ENCODE peak calls at places on chromosomes 7 and 10, in nine cellular contexts. C, I, S, H, F, E, X, K and P are unnamed samples. For H3K27me3, the result is how much of the 10 kb centered on the place peaks cover.

GRCh38 chr10:132592790-132593788 is 55.5 kb downstream of the INPP5A start:
- DNase-seq in C (no peak), I (no peak), F (no peak), X (no peak), S (no peak), E (no peak), K (peak), H (peak), P (no peak)

GRCh38 chr7:46153951-46154787 is 233.1 kb upstream of the IGFBP3 start:
- DNase-seq in C (no peak), E (peak), S (no peak), I (no peak), F (no peak), X (no peak), K (no peak), H (no peak), P (no peak)

GRCh38 chr7:144069511-144069910 is at the start of gene OR2A25:
- DNase-seq in F (no peak), K (no peak), X (no peak), I (no peak), S (no peak), E (no peak), H (no peak), C (no peak), P (no peak)

GRCh38 chr10:79057481-79058275 is 11.1 kb upstream of the ZMIZ1 start:
- DNase-seq in X (no peak), E (peak), I (no peak), F (no peak), S (peak), K (peak), C (no peak), H (no peak), P (peak)

GRCh38 chr7:1142051-1142635 is 17.9 kb downstream of the ZFAND2A start:
- DNase-seq in H (no peak), C (no peak), F (no peak), I (no peak), E (no peak), K (no peak), X (no peak), S (no peak), P (no peak)

GRCh38 chr7:39096220-39096619 is 118.5 kb downstream of the POU6F2 start:
- DNase-seq in F (no peak), S (no peak), E (no peak), X (no peak), K (no peak), C (no peak), I (no peak), H (no peak), P (no peak)

GRCh38 chr7:1425292-1426136 is 33.8 kb downstream of the MICALL2 start:
- DNase-seq in I (no peak), F (no peak), E (no peak), K (no peak), S (no peak), H (no peak), X (no peak), C (no peak), P (no peak)

GRCh38 chr7:21426286-21426957 is 1.5 kb upstream of the SP4 start:
- DNase-seq in F (no peak), I (no peak), E (peak), S (no peak), C (no peak), X (peak), H (no peak), K (no peak), P (no peak)

GRCh38 chr10:126226205-126226604 is 162.1 kb downstream of the ADAM12 start:
- DNase-seq in K (no peak), I (no peak), S (no peak), E (no peak), H (no peak), X (no peak), C (no peak), F (no peak), P (no peak)

GRCh38 chr10:16789765-16790164 is 27.5 kb downstream of the RSU1 start:
- DNase-seq in S (no peak), C (no peak), H (no peak), E (no peak), F (no peak), K (no peak), X (no peak), I (no peak), P (no peak)

GRCh38 chr7:3922175-3922635 is 621.2 kb downstream of the SDK1 start:
- DNase-seq in F (peak), H (peak), C (peak), X (peak), E (peak), I (peak), K (no peak), S (no peak), P (no peak)

DNA sequence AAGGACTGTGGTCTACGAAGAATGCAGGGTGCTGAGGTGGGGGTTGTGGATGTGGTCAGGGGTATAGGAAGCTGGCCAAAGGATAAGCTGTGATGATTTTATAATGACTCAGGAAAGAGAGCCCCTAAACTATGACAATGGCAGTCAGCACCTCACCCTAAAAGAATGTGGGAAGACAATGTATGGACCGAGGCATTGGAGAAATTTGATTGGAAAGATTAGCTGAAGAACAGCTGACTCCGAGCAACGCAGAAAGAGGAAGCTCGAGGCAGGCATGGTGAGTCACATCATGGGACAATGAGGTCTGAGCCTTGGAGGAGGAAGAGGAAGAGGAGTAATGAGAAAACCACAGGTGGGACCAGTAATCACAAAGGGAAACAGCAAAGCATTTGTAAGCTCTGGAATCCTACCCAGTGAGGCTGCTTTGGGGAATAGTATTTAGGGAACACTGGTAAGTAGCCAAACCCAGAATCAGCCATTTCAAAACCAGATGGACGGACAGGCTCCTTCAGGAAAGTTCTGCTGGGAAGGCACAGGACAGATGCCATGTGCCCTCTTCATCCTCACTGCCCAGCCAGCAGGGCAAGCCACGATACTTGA is 295.4 kb downstream of the PRPF18 start:
- DNase-seq in K (no peak), H (peak), F (peak), I (peak), S (peak), X (peak), E (peak), C (peak), P (no peak)
- H3K27me3 ChIP-seq in K (under half), H (under half), F (under half), I (under half), S (under half), X (under half), E (under half), C (under half), P (under half)

GRCh38 chr10:123571978-123572377 is 94.2 kb upstream of the GPR26 start:
- DNase-seq in S (no peak), X (no peak), F (no peak), I (no peak), K (no peak), H (no peak), E (no peak), C (no peak), P (no peak)

GRCh38 chr10:123573236-123574147 is 92.7 kb upstream of the GPR26 start:
- DNase-seq in X (no peak), I (peak), C (peak), H (peak), K (peak), E (peak), F (peak), S (peak), P (peak)

GRCh38 chr10:123570898-123571515 is 95.1 kb upstream of the GPR26 start:
- DNase-seq in E (no peak), F (no peak), C (no peak), K (no peak), S (no peak), I (no peak), H (no peak), X (no peak), P (peak)

GRCh38 chr10:123576706-123577105 is 89.4 kb upstream of the GPR26 start:
- DNase-seq in S (no peak), K (no peak), F (no peak), X (no peak), C (no peak), H (no peak), E (no peak), I (no peak), P (no peak)

DNA sequence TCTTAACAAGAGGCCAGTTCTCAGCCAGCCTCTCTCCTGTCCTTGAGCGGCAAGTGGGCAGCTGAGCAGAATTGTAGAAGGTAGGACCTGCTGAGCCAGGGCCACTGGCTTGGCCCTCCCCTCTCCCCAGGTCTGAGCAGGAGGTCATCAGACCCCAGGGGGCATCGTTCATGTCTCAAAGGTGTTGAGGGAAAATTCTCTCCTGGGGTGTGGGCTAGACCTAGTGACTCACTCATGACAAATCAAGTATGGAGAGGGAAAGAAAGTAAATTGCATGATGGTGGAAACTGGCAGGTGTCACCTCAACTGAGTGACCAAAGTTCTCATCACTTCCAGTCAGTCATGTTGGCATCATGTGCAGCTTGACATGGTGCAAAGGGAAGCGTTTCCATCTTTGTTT is 91.9 kb upstream of the GPR26 start:
- DNase-seq in F (no peak), S (no peak), H (no peak), E (no peak), K (no peak), C (no peak), I (no peak), X (no peak), P (peak)
- H3K27me3 ChIP-seq in F (under half), S (under half), H (under half), E (under half), K (under half), C (under half), I (under half), X (under half), P (half or more)

GRCh38 chr10:43218206-43218950 is 48.5 kb downstream of the RASGEF1A start:
- DNase-seq in C (no peak), H (no peak), X (no peak), S (peak), F (no peak), E (no peak), I (no peak), K (no peak), P (no peak)

GRCh38 chr10:43217563-43218205 is 49.2 kb downstream of the RASGEF1A start:
- DNase-seq in F (no peak), S (peak), X (no peak), I (no peak), K (no peak), H (no peak), E (no peak), C (no peak), P (no peak)

GRCh38 chr10:43214956-43215561 is 51.8 kb downstream of the RASGEF1A start:
- DNase-seq in I (no peak), C (no peak), E (no peak), H (no peak), K (no peak), S (no peak), X (no peak), F (no peak), P (no peak)

GRCh38 chr10:43215758-43216455 is 51.0 kb downstream of the RASGEF1A start:
- DNase-seq in H (no peak), X (no peak), I (no peak), S (no peak), F (no peak), E (no peak), K (no peak), C (no peak), P (no peak)

DNA sequence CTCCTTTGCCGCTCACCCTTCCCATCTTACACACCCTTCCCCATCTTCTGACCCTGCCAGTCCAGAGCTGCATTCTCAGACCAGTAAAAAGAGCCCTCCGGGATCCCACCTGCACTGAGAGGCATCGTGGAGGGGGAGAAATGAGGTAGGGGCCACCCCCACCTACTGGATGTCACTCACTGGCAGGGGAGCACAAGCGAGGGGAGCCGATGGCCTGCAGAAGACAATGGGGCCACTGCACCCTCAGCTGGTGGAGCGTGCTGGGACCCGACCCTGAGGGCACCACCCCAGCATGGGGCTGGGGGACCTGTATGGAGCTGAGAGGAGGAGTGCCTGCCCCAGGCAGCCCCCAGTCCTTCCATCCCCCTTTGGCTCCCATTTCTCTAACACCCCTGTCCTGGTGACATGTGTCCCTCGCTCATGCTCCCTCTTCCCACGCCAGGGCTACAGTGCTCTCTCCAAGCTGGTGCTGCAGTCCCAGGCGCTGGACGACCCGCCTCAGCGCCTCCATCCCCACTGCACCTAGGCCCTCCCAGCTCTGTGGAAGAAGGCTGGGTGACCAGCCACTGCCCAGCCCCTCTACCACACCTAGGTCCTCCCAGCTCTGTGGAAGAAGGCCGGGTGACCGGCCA is 49.8 kb downstream of the RASGEF1A start:
- DNase-seq in I (no peak), X (no peak), C (no peak), H (no peak), S (peak), E (no peak), K (no peak), F (no peak), P (no peak)
- H3K27me3 ChIP-seq in I (under half), X (under half), C (under half), H (under half), S (under half), E (under half), K (under half), F (under half), P (under half)

GRCh38 chr7:151810434-151811232 is 66.3 kb downstream of the PRKAG2 start:
- DNase-seq in F (no peak), I (no peak), X (no peak), C (no peak), S (peak), E (no peak), H (no peak), K (peak), P (no peak)

GRCh38 chr7:151813445-151813844 is 63.5 kb downstream of the PRKAG2 start:
- DNase-seq in F (no peak), I (no peak), C (no peak), K (peak), S (peak), E (no peak), X (no peak), H (no peak), P (no peak)

GRCh38 chr7:151813997-151814396 is 62.9 kb downstream of the PRKAG2 start:
- DNase-seq in I (peak), C (no peak), H (no peak), S (peak), E (no peak), X (no peak), K (peak), F (no peak), P (no peak)

GRCh38 chr7:151814400-151814914 is 62.5 kb downstream of the PRKAG2 start:
- DNase-seq in F (no peak), X (no peak), E (no peak), K (no peak), H (no peak), I (peak), C (no peak), S (peak), P (no peak)

GRCh38 chr7:151812967-151813366 is 63.9 kb downstream of the PRKAG2 start:
- DNase-seq in S (peak), E (no peak), I (no peak), X (no peak), C (no peak), F (no peak), K (peak), H (no peak), P (no peak)
- H3K27me3 ChIP-seq in S (under half), E (under half), I (under half), X (under half), C (under half), F (under half), K (under half), H (under half), P (under half)

GRCh38 chr10:121531830-121532178 is 66.4 kb downstream of the FGFR2 start:
- DNase-seq in C (no peak), H (no peak), K (no peak), S (no peak), X (no peak), I (no peak), F (no peak), E (no peak), P (no peak)

GRCh38 chr10:121531076-121531829 is 67.0 kb downstream of the FGFR2 start:
- DNase-seq in F (no peak), H (no peak), I (no peak), C (no peak), X (no peak), K (no peak), E (no peak), S (no peak), P (no peak)

GRCh38 chr10:121535381-121535780 is 62.9 kb downstream of the FGFR2 start:
- DNase-seq in K (no peak), E (no peak), C (no peak), H (no peak), I (no peak), S (no peak), X (no peak), F (no peak), P (no peak)

GRCh38 chr10:121530481-121531075 is 67.7 kb downstream of the FGFR2 start:
- DNase-seq in K (no peak), H (no peak), C (no peak), I (no peak), S (no peak), F (no peak), X (no peak), E (no peak), P (no peak)

DNA sequence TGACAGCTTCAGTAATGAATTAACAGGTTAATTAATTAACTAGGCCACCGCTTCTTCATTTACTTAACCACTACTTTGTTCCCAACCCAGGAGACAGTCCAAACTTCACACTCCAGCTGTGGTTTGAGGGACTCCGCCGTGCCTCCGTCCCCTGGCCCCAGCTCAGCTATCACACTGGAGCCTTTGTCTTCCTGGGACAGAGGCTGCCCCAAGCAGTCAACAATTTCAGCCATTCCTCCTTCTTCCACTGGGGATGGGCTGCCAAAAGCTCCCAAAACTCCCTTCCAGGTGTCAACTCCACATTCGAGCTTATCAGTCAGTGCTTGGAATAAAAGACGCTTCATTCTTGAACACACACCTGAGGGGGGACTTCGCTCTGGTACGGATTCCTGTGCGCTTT is 65.8 kb downstream of the FGFR2 start:
- DNase-seq in I (no peak), C (no peak), S (no peak), E (no peak), H (no peak), K (no peak), X (no peak), F (no peak), P (no peak)
- H3K27me3 ChIP-seq in I (under half), C (under half), S (under half), E (under half), H (under half), K (under half), X (under half), F (under half), P (under half)

GRCh38 chr10:104642001-104642270 is 846 bp downstream of the SORCS3 start:
- DNase-seq in C (no peak), H (no peak), F (no peak), X (no peak), E (no peak), S (no peak), I (peak), K (no peak), P (no peak)

GRCh38 chr10:104638861-104639594 is 2.1 kb upstream of the SORCS3 start:
- DNase-seq in F (no peak), E (no peak), K (no peak), X (no peak), C (no peak), H (no peak), I (peak), S (no peak), P (no peak)

GRCh38 chr10:104641150-104642000 is at the start of gene SORCS3:
- DNase-seq in F (no peak), X (no peak), K (no peak), H (no peak), C (no peak), I (peak), S (no peak), E (no peak), P (no peak)

GRCh38 chr10:104639595-104640338 is 1.3 kb upstream of the SORCS3 start:
- DNase-seq in E (no peak), K (no peak), C (no peak), I (peak), F (no peak), X (no peak), S (no peak), H (no peak), P (no peak)

DNA sequence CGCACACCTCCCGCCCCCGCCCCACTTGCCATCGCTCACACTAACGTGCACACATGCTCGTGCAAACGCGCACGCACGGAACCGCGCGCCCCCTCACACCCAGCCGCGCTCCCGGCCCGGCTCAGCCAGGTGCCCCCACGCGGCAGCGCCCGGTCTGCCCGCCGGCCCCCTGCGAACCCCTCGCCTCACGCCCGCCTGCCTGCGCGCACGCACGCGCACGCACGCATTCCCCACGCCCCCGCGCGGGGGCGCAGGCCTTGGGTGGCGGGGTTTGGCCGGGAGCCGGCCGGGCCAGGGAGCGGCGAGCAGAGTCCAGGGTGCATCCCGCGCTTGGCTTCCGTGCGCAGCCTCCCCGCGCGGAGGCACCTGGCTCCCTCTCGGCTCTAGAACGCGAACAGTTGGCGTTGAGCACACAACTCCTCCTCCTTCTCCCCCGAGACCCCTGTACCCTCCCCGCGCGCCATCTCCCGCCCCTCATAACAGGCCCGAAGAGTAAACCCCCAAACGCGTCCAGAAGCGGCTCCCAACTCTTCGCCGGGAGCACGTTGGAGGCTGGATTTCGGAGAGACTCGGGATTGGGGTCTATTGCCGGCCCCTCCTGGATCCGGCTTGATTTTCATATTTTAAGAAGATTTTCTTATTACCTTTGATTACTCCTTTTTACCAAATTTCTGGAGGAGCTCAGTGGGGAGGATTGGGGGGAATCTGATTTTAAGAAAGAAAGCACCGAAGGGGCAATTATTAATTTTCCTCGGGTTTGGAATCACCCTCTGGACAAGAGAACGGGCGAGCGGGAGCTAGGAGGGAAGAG is 546 bp upstream of the SORCS3 start:
- DNase-seq in K (no peak), C (no peak), S (no peak), E (no peak), H (no peak), I (peak), F (no peak), X (no peak), P (no peak)
- H3K27me3 ChIP-seq in K (under half), C (half or more), S (half or more), E (under half), H (under half), I (half or more), F (under half), X (half or more), P (half or more)